ENCODE peak calls at places on chromosomes 12 and 14, in four cellular contexts. One of them, this sample, is unnamed.

GRCh38 chr14:96038920-96039632 is at the start of gene C14orf132:
- DNase-seq in HepG2: no peak
- DNase-seq in WTC11: peak
- DNase-seq in A549: peak
- DNase-seq in this sample: peak

GRCh38 chr14:69005432-69006148 is 26.5 kb upstream of the ACTN1 start:
- DNase-seq in WTC11: no peak
- DNase-seq in HepG2: peak
- DNase-seq in A549: peak
- DNase-seq in this sample: no peak

GRCh38 chr12:127716181-127716580 is 550.8 kb upstream of the TMEM132C start:
- DNase-seq in HepG2: no peak
- DNase-seq in A549: no peak
- DNase-seq in WTC11: no peak
- DNase-seq in this sample: no peak

GRCh38 chr12:108691995-108692808 is 39.1 kb downstream of the CORO1C start:
- DNase-seq in HepG2: no peak
- DNase-seq in WTC11: no peak
- DNase-seq in A549: peak
- DNase-seq in this sample: no peak

GRCh38 chr14:58104808-58105207 is 47.2 kb downstream of the ARMH4 start:
- DNase-seq in WTC11: no peak
- DNase-seq in A549: no peak
- DNase-seq in HepG2: no peak
- DNase-seq in this sample: no peak

GRCh38 chr12:115495300-115495699 is 782.2 kb downstream of the MED13L start:
- DNase-seq in WTC11: no peak
- DNase-seq in HepG2: no peak
- DNase-seq in A549: no peak
- DNase-seq in this sample: no peak

GRCh38 chr12:106954462-106955376 is 988 bp upstream of the TMEM263 start:
- DNase-seq in WTC11: peak
- DNase-seq in HepG2: no peak
- DNase-seq in A549: no peak
- DNase-seq in this sample: peak

GRCh38 chr14:24726480-24726879 is 92.5 kb upstream of the GZMB start:
- DNase-seq in WTC11: no peak
- DNase-seq in A549: no peak
- DNase-seq in HepG2: no peak
- DNase-seq in this sample: no peak

GRCh38 chr14:77151245-77151644 is 9.7 kb upstream of the ZDHHC22 start:
- DNase-seq in WTC11: peak
- DNase-seq in HepG2: no peak
- DNase-seq in A549: peak
- DNase-seq in this sample: peak

GRCh38 chr12:79223761-79224160 is 359.2 kb downstream of the SYT1 start:
- DNase-seq in WTC11: no peak
- DNase-seq in A549: no peak
- DNase-seq in HepG2: no peak
- DNase-seq in this sample: no peak

GRCh38 chr14:24888532-24888931 is 161.4 kb downstream of the STXBP6 start:
- DNase-seq in HepG2: peak
- DNase-seq in A549: no peak
- DNase-seq in WTC11: no peak
- DNase-seq in this sample: no peak

GRCh38 chr12:114241973-114242434 is 163.9 kb downstream of the TBX5 start:
- DNase-seq in HepG2: no peak
- DNase-seq in WTC11: no peak
- DNase-seq in A549: peak
- DNase-seq in this sample: peak

GRCh38 chr12:101015021-101015420 is 195.0 kb downstream of the SLC5A8 start:
- DNase-seq in A549: no peak
- DNase-seq in HepG2: no peak
- DNase-seq in WTC11: no peak
- DNase-seq in this sample: no peak

GRCh38 chr14:73887704-73888459 is 1.2 kb downstream of the ZNF410 start:
- DNase-seq in WTC11: no peak
- DNase-seq in A549: no peak
- DNase-seq in HepG2: peak
- DNase-seq in this sample: no peak

GRCh38 chr14:54565236-54566151 is 1.4 kb upstream of the SAMD4A start:
- DNase-seq in WTC11: peak
- DNase-seq in HepG2: peak
- DNase-seq in A549: peak
- DNase-seq in this sample: peak

GRCh38 chr12:18421840-18422239 is 160.5 kb downstream of the PIK3C2G start:
- DNase-seq in HepG2: no peak
- DNase-seq in WTC11: no peak
- DNase-seq in A549: no peak
- DNase-seq in this sample: no peak

GRCh38 chr14:33740531-33740930 is 210.3 kb downstream of the EGLN3 start:
- DNase-seq in A549: no peak
- DNase-seq in HepG2: no peak
- DNase-seq in WTC11: no peak
- DNase-seq in this sample: no peak

GRCh38 chr14:99802301-99803105 is 9.3 kb downstream of the EML1 start:
- DNase-seq in HepG2: no peak
- DNase-seq in WTC11: no peak
- DNase-seq in A549: peak
- DNase-seq in this sample: no peak

GRCh38 chr12:88945041-88945732 is 364.9 kb upstream of the KITLG start:
- DNase-seq in HepG2: no peak
- DNase-seq in WTC11: no peak
- DNase-seq in A549: no peak
- DNase-seq in this sample: no peak

GRCh38 chr14:69360438-69361108 is 37.5 kb downstream of the ERH start:
- DNase-seq in WTC11: no peak
- DNase-seq in A549: no peak
- DNase-seq in HepG2: no peak
- DNase-seq in this sample: no peak

GRCh38 chr12:47763481-47764344 is 5.0 kb upstream of the RAPGEF3 start:
- DNase-seq in WTC11: no peak
- DNase-seq in A549: no peak
- DNase-seq in HepG2: no peak
- DNase-seq in this sample: no peak

GRCh38 chr12:125804660-125805059 is 739.4 kb downstream of the AACS start:
- DNase-seq in A549: no peak
- DNase-seq in HepG2: no peak
- DNase-seq in WTC11: no peak
- DNase-seq in this sample: no peak

GRCh38 chr14:22089940-22090339 is 416.3 kb upstream of the OR4E1 start:
- DNase-seq in HepG2: no peak
- DNase-seq in A549: no peak
- DNase-seq in WTC11: no peak
- DNase-seq in this sample: no peak

GRCh38 chr14:55580401-55581010 is 499 bp downstream of the KTN1 start:
- DNase-seq in A549: peak
- DNase-seq in WTC11: peak
- DNase-seq in HepG2: no peak
- DNase-seq in this sample: peak

GRCh38 chr12:4567073-4567881 is 5.3 kb downstream of the DYRK4 start:
- DNase-seq in A549: no peak
- DNase-seq in WTC11: no peak
- DNase-seq in HepG2: no peak
- DNase-seq in this sample: peak

GRCh38 chr14:71541271-71541670 is 391.0 kb upstream of the RGS6 start:
- DNase-seq in WTC11: no peak
- DNase-seq in A549: no peak
- DNase-seq in HepG2: no peak
- DNase-seq in this sample: no peak

GRCh38 chr14:68865542-68865941 is 72.7 kb upstream of the ZFP36L1 start:
- DNase-seq in HepG2: no peak
- DNase-seq in A549: no peak
- DNase-seq in WTC11: no peak
- DNase-seq in this sample: no peak

GRCh38 chr12:105256921-105257320 is 20.9 kb upstream of the APPL2 start:
- DNase-seq in HepG2: no peak
- DNase-seq in A549: no peak
- DNase-seq in WTC11: no peak
- DNase-seq in this sample: no peak

GRCh38 chr14:72609205-72609916 is 284.5 kb downstream of the DPF3 start:
- DNase-seq in HepG2: no peak
- DNase-seq in A549: no peak
- DNase-seq in WTC11: no peak
- DNase-seq in this sample: no peak

DNA sequence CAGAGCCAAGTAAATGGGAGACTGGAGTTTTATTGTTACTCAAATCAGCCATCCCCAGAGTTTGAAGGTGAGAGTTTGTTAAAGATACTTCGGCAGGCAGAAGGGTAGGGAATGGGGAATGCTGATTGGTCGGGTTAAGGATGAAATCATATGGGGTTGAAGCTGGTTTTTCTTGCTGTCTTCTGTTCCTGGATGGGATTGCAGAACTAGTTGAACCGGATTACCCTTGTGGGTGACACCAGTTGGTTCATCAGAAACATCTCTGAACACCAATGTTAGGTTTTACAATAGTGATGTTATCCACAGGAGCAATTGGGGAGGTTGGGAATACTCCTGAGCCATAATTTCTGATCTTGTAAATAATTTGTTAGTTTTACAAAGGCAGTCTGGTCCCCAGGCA is 18.7 kb upstream of the SMCO2 start:
- DNase-seq in A549: no peak
- DNase-seq in WTC11: no peak
- DNase-seq in HepG2: no peak
- DNase-seq in this sample: no peak
- TF ChIP-seq NR3C1 in A549: no peak
- TF ChIP-seq NR3C1 in WTC11: no peak
- TF ChIP-seq NR3C1 in HepG2: no peak
- TF ChIP-seq NR3C1 in this sample: no peak

DNA sequence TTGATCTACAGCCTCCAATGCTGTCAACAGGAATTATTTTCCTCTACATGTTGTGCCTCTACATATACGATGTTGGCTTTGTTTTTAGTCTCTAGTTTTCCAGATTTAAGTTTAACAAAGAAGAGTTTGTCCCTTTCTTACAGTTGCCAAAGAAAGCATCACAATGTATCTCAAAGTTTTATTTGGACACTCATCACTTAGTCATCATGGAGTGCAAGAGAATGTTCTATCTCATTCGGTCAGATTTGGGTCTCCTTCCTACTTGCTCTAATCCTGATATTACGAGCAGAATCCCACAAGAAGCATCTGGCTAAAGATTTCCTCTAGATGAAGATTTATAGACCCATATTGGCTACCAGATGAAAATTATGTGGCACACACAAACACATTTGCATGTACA is 326.6 kb downstream of the SLC6A15 start:
- DNase-seq in HepG2: no peak
- DNase-seq in WTC11: no peak
- DNase-seq in A549: no peak
- DNase-seq in this sample: no peak
- TF ChIP-seq NR3C1 in HepG2: no peak
- TF ChIP-seq NR3C1 in WTC11: no peak
- TF ChIP-seq NR3C1 in A549: no peak
- TF ChIP-seq NR3C1 in this sample: no peak

GRCh38 chr14:106845286-106846087 is 1319.1 kb downstream of the TMEM121 start:
- DNase-seq in HepG2: peak
- DNase-seq in A549: peak
- DNase-seq in WTC11: no peak
- DNase-seq in this sample: no peak

GRCh38 chr14:106844608-106845285 is 1318.4 kb downstream of the TMEM121 start:
- DNase-seq in HepG2: peak
- DNase-seq in WTC11: no peak
- DNase-seq in A549: peak
- DNase-seq in this sample: no peak

GRCh38 chr14:106842687-106843086 is 1316.3 kb downstream of the TMEM121 start:
- DNase-seq in A549: peak
- DNase-seq in HepG2: peak
- DNase-seq in WTC11: no peak
- DNase-seq in this sample: peak

GRCh38 chr14:106843376-106843775 is 1317.0 kb downstream of the TMEM121 start:
- DNase-seq in HepG2: no peak
- DNase-seq in A549: no peak
- DNase-seq in WTC11: no peak
- DNase-seq in this sample: no peak

GRCh38 chr14:106843951-106844483 is 1317.6 kb downstream of the TMEM121 start:
- DNase-seq in WTC11: no peak
- DNase-seq in A549: no peak
- DNase-seq in HepG2: no peak
- DNase-seq in this sample: no peak
- TF ChIP-seq NR3C1 in WTC11: no peak
- TF ChIP-seq NR3C1 in A549: no peak
- TF ChIP-seq NR3C1 in HepG2: no peak
- TF ChIP-seq NR3C1 in this sample: no peak

GRCh38 chr12:3046441-3047200 is 30.6 kb upstream of the TSPAN9 start:
- DNase-seq in WTC11: peak
- DNase-seq in HepG2: no peak
- DNase-seq in A549: no peak
- DNase-seq in this sample: no peak
- TF ChIP-seq NR3C1 in WTC11: no peak
- TF ChIP-seq NR3C1 in HepG2: no peak
- TF ChIP-seq NR3C1 in A549: no peak
- TF ChIP-seq NR3C1 in this sample: no peak

GRCh38 chr12:12474931-12475485 is 87.7 kb downstream of the DUSP16 start:
- DNase-seq in WTC11: no peak
- DNase-seq in HepG2: no peak
- DNase-seq in A549: no peak
- DNase-seq in this sample: peak
- TF ChIP-seq NR3C1 in WTC11: no peak
- TF ChIP-seq NR3C1 in HepG2: no peak
- TF ChIP-seq NR3C1 in A549: no peak
- TF ChIP-seq NR3C1 in this sample: no peak

GRCh38 chr12:45356822-45357546 is 141.1 kb downstream of the ANO6 start:
- DNase-seq in WTC11: no peak
- DNase-seq in A549: no peak
- DNase-seq in HepG2: no peak
- DNase-seq in this sample: no peak

GRCh38 chr12:45354399-45354798 is 138.5 kb downstream of the ANO6 start:
- DNase-seq in A549: peak
- DNase-seq in HepG2: no peak
- DNase-seq in WTC11: no peak
- DNase-seq in this sample: no peak

GRCh38 chr12:45355750-45356149 is 139.9 kb downstream of the ANO6 start:
- DNase-seq in A549: peak
- DNase-seq in WTC11: no peak
- DNase-seq in HepG2: no peak
- DNase-seq in this sample: peak

GRCh38 chr12:45353944-45354343 is 138.0 kb downstream of the ANO6 start:
- DNase-seq in HepG2: no peak
- DNase-seq in WTC11: no peak
- DNase-seq in A549: no peak
- DNase-seq in this sample: no peak

GRCh38 chr12:45357547-45358417 is 141.9 kb downstream of the ANO6 start:
- DNase-seq in WTC11: no peak
- DNase-seq in A549: no peak
- DNase-seq in HepG2: peak
- DNase-seq in this sample: no peak
- TF ChIP-seq NR3C1 in WTC11: no peak
- TF ChIP-seq NR3C1 in A549: no peak
- TF ChIP-seq NR3C1 in HepG2: no peak
- TF ChIP-seq NR3C1 in this sample: no peak

GRCh38 chr14:64391986-64392385 is 3.8 kb downstream of the MTHFD1 start:
- DNase-seq in WTC11: no peak
- DNase-seq in A549: no peak
- DNase-seq in HepG2: no peak
- DNase-seq in this sample: no peak
- TF ChIP-seq NR3C1 in WTC11: no peak
- TF ChIP-seq NR3C1 in A549: no peak
- TF ChIP-seq NR3C1 in HepG2: no peak
- TF ChIP-seq NR3C1 in this sample: no peak